ENCODE peak calls at places on chromosomes 7 and 10, in six cellular contexts. One of them, this sample, is unnamed.

GRCh38 chr7:79272066-79272669 is 181.3 kb downstream of the MAGI2 start:
- DNase-seq in NB4: peak
- DNase-seq in heart left ventricle: no peak
- DNase-seq in gastrocnemius medialis: no peak
- DNase-seq in transverse colon: no peak
- DNase-seq in prostate gland: no peak
- DNase-seq in this sample: no peak

GRCh38 chr10:119517235-119518141 is 25.0 kb downstream of the RGS10 start:
- DNase-seq in transverse colon: peak
- DNase-seq in NB4: peak
- DNase-seq in gastrocnemius medialis: no peak
- DNase-seq in prostate gland: no peak
- DNase-seq in heart left ventricle: no peak
- DNase-seq in this sample: no peak

GRCh38 chr10:101766753-101767599 is 8.9 kb downstream of the FGF8 start:
- DNase-seq in NB4: no peak
- DNase-seq in transverse colon: no peak
- DNase-seq in gastrocnemius medialis: no peak
- DNase-seq in heart left ventricle: no peak
- DNase-seq in prostate gland: no peak
- DNase-seq in this sample: no peak

GRCh38 chr7:143245123-143245522 is 18.1 kb upstream of the GSTK1 start:
- DNase-seq in prostate gland: peak
- DNase-seq in NB4: peak
- DNase-seq in transverse colon: no peak
- DNase-seq in gastrocnemius medialis: no peak
- DNase-seq in heart left ventricle: no peak
- DNase-seq in this sample: no peak

GRCh38 chr7:114922652-114923402 is 933 bp downstream of the MDFIC start:
- DNase-seq in prostate gland: peak
- DNase-seq in heart left ventricle: peak
- DNase-seq in gastrocnemius medialis: peak
- DNase-seq in NB4: peak
- DNase-seq in transverse colon: peak
- DNase-seq in this sample: peak

GRCh38 chr7:100093498-100093897 is 4.7 kb downstream of the COPS6 start:
- DNase-seq in gastrocnemius medialis: no peak
- DNase-seq in NB4: no peak
- DNase-seq in heart left ventricle: no peak
- DNase-seq in transverse colon: no peak
- DNase-seq in prostate gland: no peak
- DNase-seq in this sample: no peak

GRCh38 chr10:5614081-5614721 is 52.2 kb downstream of the ASB13 start:
- DNase-seq in prostate gland: no peak
- DNase-seq in gastrocnemius medialis: no peak
- DNase-seq in transverse colon: no peak
- DNase-seq in heart left ventricle: peak
- DNase-seq in NB4: no peak
- DNase-seq in this sample: peak

GRCh38 chr7:142025896-142026295 is 30.2 kb downstream of the MGAM start:
- DNase-seq in NB4: no peak
- DNase-seq in gastrocnemius medialis: no peak
- DNase-seq in prostate gland: no peak
- DNase-seq in transverse colon: no peak
- DNase-seq in heart left ventricle: no peak
- DNase-seq in this sample: no peak

GRCh38 chr7:137992042-137992737 is 9.7 kb downstream of the CREB3L2 start:
- DNase-seq in heart left ventricle: no peak
- DNase-seq in NB4: no peak
- DNase-seq in prostate gland: no peak
- DNase-seq in transverse colon: no peak
- DNase-seq in gastrocnemius medialis: no peak
- DNase-seq in this sample: no peak

GRCh38 chr7:156466955-156467625 is 173.5 kb upstream of the RNF32 start:
- DNase-seq in transverse colon: no peak
- DNase-seq in prostate gland: no peak
- DNase-seq in NB4: no peak
- DNase-seq in heart left ventricle: no peak
- DNase-seq in gastrocnemius medialis: no peak
- DNase-seq in this sample: no peak

GRCh38 chr7:24075426-24075810 is 208.6 kb upstream of the NPY start:
- DNase-seq in gastrocnemius medialis: no peak
- DNase-seq in prostate gland: no peak
- DNase-seq in NB4: no peak
- DNase-seq in transverse colon: no peak
- DNase-seq in heart left ventricle: no peak
- DNase-seq in this sample: no peak

GRCh38 chr10:78772083-78772482 is 296.7 kb upstream of the ZMIZ1 start:
- DNase-seq in gastrocnemius medialis: no peak
- DNase-seq in heart left ventricle: no peak
- DNase-seq in prostate gland: no peak
- DNase-seq in transverse colon: no peak
- DNase-seq in NB4: no peak
- DNase-seq in this sample: no peak

GRCh38 chr7:3495957-3496356 is 194.9 kb downstream of the SDK1 start:
- DNase-seq in gastrocnemius medialis: no peak
- DNase-seq in NB4: no peak
- DNase-seq in heart left ventricle: no peak
- DNase-seq in prostate gland: no peak
- DNase-seq in transverse colon: no peak
- DNase-seq in this sample: no peak

GRCh38 chr7:55158541-55158940 is 139.7 kb downstream of the EGFR start:
- DNase-seq in transverse colon: no peak
- DNase-seq in gastrocnemius medialis: no peak
- DNase-seq in NB4: no peak
- DNase-seq in heart left ventricle: no peak
- DNase-seq in prostate gland: no peak
- DNase-seq in this sample: no peak

GRCh38 chr7:155481764-155482163 is 23.8 kb downstream of the EN2 start:
- DNase-seq in prostate gland: no peak
- DNase-seq in transverse colon: no peak
- DNase-seq in heart left ventricle: no peak
- DNase-seq in gastrocnemius medialis: no peak
- DNase-seq in NB4: no peak
- DNase-seq in this sample: no peak

GRCh38 chr10:13717936-13718772 is 131.4 kb downstream of the PRPF18 start:
- DNase-seq in NB4: peak
- DNase-seq in prostate gland: peak
- DNase-seq in heart left ventricle: peak
- DNase-seq in gastrocnemius medialis: peak
- DNase-seq in transverse colon: peak
- DNase-seq in this sample: peak

GRCh38 chr10:48439581-48440041 is 133.1 kb downstream of the MAPK8 start:
- DNase-seq in transverse colon: peak
- DNase-seq in heart left ventricle: no peak
- DNase-seq in gastrocnemius medialis: no peak
- DNase-seq in prostate gland: no peak
- DNase-seq in NB4: no peak
- DNase-seq in this sample: peak

GRCh38 chr10:131814567-131815290 is 86.1 kb upstream of the PPP2R2D start:
- DNase-seq in prostate gland: peak
- DNase-seq in gastrocnemius medialis: no peak
- DNase-seq in transverse colon: no peak
- DNase-seq in heart left ventricle: peak
- DNase-seq in NB4: no peak
- DNase-seq in this sample: peak

GRCh38 chr10:78433722-78434535 is 400.3 kb downstream of the RPS24 start:
- DNase-seq in prostate gland: no peak
- DNase-seq in NB4: no peak
- DNase-seq in transverse colon: no peak
- DNase-seq in heart left ventricle: no peak
- DNase-seq in gastrocnemius medialis: no peak
- DNase-seq in this sample: no peak

GRCh38 chr10:29554660-29555059 is 80.1 kb downstream of the SVIL start:
- DNase-seq in gastrocnemius medialis: no peak
- DNase-seq in prostate gland: no peak
- DNase-seq in NB4: peak
- DNase-seq in heart left ventricle: no peak
- DNase-seq in transverse colon: no peak
- DNase-seq in this sample: no peak

GRCh38 chr10:77513783-77514331 is 123.8 kb downstream of the KCNMA1 start:
- DNase-seq in gastrocnemius medialis: peak
- DNase-seq in prostate gland: peak
- DNase-seq in NB4: peak
- DNase-seq in transverse colon: peak
- DNase-seq in heart left ventricle: peak
- DNase-seq in this sample: peak

GRCh38 chr7:90312745-90313144 is 8.4 kb downstream of the FAM237B start:
- DNase-seq in prostate gland: no peak
- DNase-seq in gastrocnemius medialis: no peak
- DNase-seq in NB4: peak
- DNase-seq in transverse colon: no peak
- DNase-seq in heart left ventricle: no peak
- DNase-seq in this sample: no peak

GRCh38 chr10:98365698-98366530 is 49.1 kb downstream of the PYROXD2 start:
- DNase-seq in transverse colon: no peak
- DNase-seq in NB4: no peak
- DNase-seq in heart left ventricle: no peak
- DNase-seq in prostate gland: peak
- DNase-seq in gastrocnemius medialis: no peak
- DNase-seq in this sample: no peak

GRCh38 chr10:80199828-80200227 is 5.5 kb downstream of the ANXA11 start:
- DNase-seq in gastrocnemius medialis: no peak
- DNase-seq in heart left ventricle: no peak
- DNase-seq in NB4: peak
- DNase-seq in prostate gland: no peak
- DNase-seq in transverse colon: peak
- DNase-seq in this sample: no peak

GRCh38 chr7:13155188-13155587 is 467.8 kb downstream of the ARL4A start:
- DNase-seq in gastrocnemius medialis: no peak
- DNase-seq in NB4: no peak
- DNase-seq in transverse colon: no peak
- DNase-seq in prostate gland: no peak
- DNase-seq in heart left ventricle: no peak
- DNase-seq in this sample: no peak

DNA sequence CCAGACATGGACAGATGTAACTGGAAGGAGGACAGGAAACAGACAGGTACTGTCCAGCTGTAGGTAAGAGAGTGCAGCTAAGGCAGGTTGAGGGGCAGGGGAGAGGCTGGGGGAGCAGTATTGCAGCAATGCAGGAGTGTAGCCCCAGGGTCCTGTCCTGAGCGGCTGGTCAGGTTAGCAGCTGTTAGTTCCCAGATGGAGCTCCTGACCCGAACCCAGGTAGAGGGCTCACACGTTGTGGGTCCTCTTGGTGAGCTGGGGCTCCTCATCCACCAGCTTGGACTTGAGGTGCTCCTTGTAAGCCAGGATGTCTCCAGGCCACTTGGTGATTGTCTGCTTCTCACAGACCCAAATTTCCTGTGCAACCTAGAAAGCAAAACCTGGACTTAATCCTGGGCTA is 3.5 kb upstream of the H2BK1 start:
- DNase-seq in transverse colon: no peak
- DNase-seq in heart left ventricle: no peak
- DNase-seq in NB4: no peak
- DNase-seq in prostate gland: no peak
- DNase-seq in gastrocnemius medialis: no peak
- DNase-seq in this sample: no peak
- TF ChIP-seq POLR2A in transverse colon: no peak
- TF ChIP-seq POLR2A in heart left ventricle: no peak
- TF ChIP-seq POLR2A in NB4: no peak
- TF ChIP-seq POLR2A in prostate gland: no peak
- TF ChIP-seq POLR2A in gastrocnemius medialis: no peak
- TF ChIP-seq POLR2A in this sample: no peak

GRCh38 chr7:73648593-73649332 is 18.9 kb upstream of the VPS37D start:
- DNase-seq in transverse colon: no peak
- DNase-seq in NB4: no peak
- DNase-seq in heart left ventricle: no peak
- DNase-seq in prostate gland: no peak
- DNase-seq in gastrocnemius medialis: no peak
- DNase-seq in this sample: no peak

GRCh38 chr7:73645643-73646182 is 21.4 kb upstream of the MLXIPL start:
- DNase-seq in transverse colon: no peak
- DNase-seq in prostate gland: no peak
- DNase-seq in NB4: peak
- DNase-seq in heart left ventricle: no peak
- DNase-seq in gastrocnemius medialis: no peak
- DNase-seq in this sample: no peak

GRCh38 chr7:73647725-73648592 is 19.7 kb upstream of the VPS37D start:
- DNase-seq in NB4: peak
- DNase-seq in prostate gland: no peak
- DNase-seq in transverse colon: peak
- DNase-seq in heart left ventricle: no peak
- DNase-seq in gastrocnemius medialis: no peak
- DNase-seq in this sample: peak

GRCh38 chr7:73644887-73645286 is 20.6 kb upstream of the MLXIPL start:
- DNase-seq in transverse colon: no peak
- DNase-seq in heart left ventricle: no peak
- DNase-seq in prostate gland: no peak
- DNase-seq in NB4: no peak
- DNase-seq in gastrocnemius medialis: no peak
- DNase-seq in this sample: no peak

GRCh38 chr7:73646785-73647724 is 20.6 kb upstream of the VPS37D start:
- DNase-seq in transverse colon: no peak
- DNase-seq in NB4: no peak
- DNase-seq in prostate gland: no peak
- DNase-seq in gastrocnemius medialis: no peak
- DNase-seq in heart left ventricle: no peak
- DNase-seq in this sample: no peak
- H3K4me3 ChIP-seq in transverse colon: peak
- H3K4me3 ChIP-seq in NB4: no peak
- H3K4me3 ChIP-seq in prostate gland: no peak
- H3K4me3 ChIP-seq in gastrocnemius medialis: no peak
- H3K4me3 ChIP-seq in heart left ventricle: no peak
- H3K4me3 ChIP-seq in this sample: peak

DNA sequence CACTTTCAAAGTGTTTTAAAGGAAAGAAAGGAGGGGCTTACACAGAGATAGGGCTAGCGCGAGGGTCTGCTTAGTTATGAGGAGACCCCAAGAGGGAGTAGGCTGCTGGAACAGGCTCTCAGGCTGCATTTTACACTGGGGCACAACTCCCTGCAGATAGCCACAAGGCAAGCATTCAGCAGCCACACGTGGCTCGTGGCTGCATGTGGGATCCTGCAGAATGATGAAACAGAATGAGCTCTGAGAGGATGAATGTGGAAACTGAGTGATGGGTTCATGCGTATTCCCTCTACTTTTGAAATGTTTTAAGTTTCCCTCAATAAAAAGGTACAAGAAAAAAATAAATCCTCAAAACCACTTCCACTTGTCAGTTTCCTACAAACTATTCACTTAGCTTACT is 37.0 kb downstream of the PIP4K2A start:
- DNase-seq in NB4: no peak
- DNase-seq in transverse colon: no peak
- DNase-seq in prostate gland: no peak
- DNase-seq in gastrocnemius medialis: no peak
- DNase-seq in heart left ventricle: no peak
- DNase-seq in this sample: no peak
- TF ChIP-seq CTCF in NB4: no peak
- TF ChIP-seq CTCF in transverse colon: no peak
- TF ChIP-seq CTCF in prostate gland: no peak
- TF ChIP-seq CTCF in gastrocnemius medialis: no peak
- TF ChIP-seq CTCF in heart left ventricle: no peak
- TF ChIP-seq CTCF in this sample: no peak

DNA sequence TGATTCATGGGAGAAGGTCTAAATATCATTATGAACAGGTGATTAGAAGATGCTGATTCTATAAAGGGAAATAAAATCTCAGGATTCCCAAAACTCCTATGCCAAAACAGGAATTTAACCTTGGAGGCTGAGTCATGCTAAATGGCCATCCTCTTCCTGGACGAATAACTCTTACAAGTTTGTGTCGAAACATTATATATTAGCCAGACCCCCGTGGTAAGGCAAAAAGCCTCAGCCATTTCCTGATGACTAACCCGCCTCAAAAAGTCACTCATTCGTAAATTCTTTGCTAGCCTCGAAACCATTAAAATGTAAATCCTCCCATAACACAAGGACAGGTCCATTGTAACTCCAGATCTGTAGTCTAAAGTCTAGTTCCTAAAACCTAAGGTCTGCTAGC is 32.0 kb downstream of the CUL2 start:
- DNase-seq in heart left ventricle: no peak
- DNase-seq in transverse colon: no peak
- DNase-seq in gastrocnemius medialis: no peak
- DNase-seq in prostate gland: no peak
- DNase-seq in NB4: peak
- DNase-seq in this sample: no peak
- TF ChIP-seq POLR2A in heart left ventricle: no peak
- TF ChIP-seq POLR2A in transverse colon: no peak
- TF ChIP-seq POLR2A in gastrocnemius medialis: no peak
- TF ChIP-seq POLR2A in prostate gland: no peak
- TF ChIP-seq POLR2A in NB4: no peak
- TF ChIP-seq POLR2A in this sample: no peak

This sample was measured in right lobe of liver.